ENCODE peak calls at places on chromosomes 2 and 18, in nine cellular contexts. One of them, this sample, is unnamed.
A peak's percentile ranks its signal among the peaks of the same experiment; 100 is the strongest.

GRCh38 chr18:48918156-48918555 is 32.6 kb downstream of the SMAD7 start:
- DNase-seq in dorsolateral prefrontal cortex: no peak
- DNase-seq in fibroblast of villous mesenchyme: no peak
- DNase-seq in A549: no peak
- DNase-seq in pons: no peak
- DNase-seq in heart right ventricle: no peak
- DNase-seq in HTR-8/SVneo: no peak
- DNase-seq in amniotic stem cell: no peak
- DNase-seq in AG04449: no peak
- DNase-seq in this sample: no peak

GRCh38 chr2:232748038-232748437 is 28.3 kb downstream of the KCNJ13 start:
- DNase-seq in dorsolateral prefrontal cortex: no peak
- DNase-seq in fibroblast of villous mesenchyme: no peak
- DNase-seq in A549: no peak
- DNase-seq in pons: no peak
- DNase-seq in heart right ventricle: no peak
- DNase-seq in HTR-8/SVneo: no peak
- DNase-seq in amniotic stem cell: no peak
- DNase-seq in AG04449: no peak
- DNase-seq in this sample: no peak

GRCh38 chr18:54852780-54853675 is 24.8 kb downstream of the RAB27B start:
- DNase-seq in dorsolateral prefrontal cortex: no peak
- DNase-seq in fibroblast of villous mesenchyme: peak; percentile 51
- DNase-seq in A549: no peak
- DNase-seq in pons: no peak
- DNase-seq in heart right ventricle: no peak
- DNase-seq in HTR-8/SVneo: no peak
- DNase-seq in amniotic stem cell: no peak
- DNase-seq in AG04449: no peak
- DNase-seq in this sample: no peak

GRCh38 chr2:196798980-196799379 is 503 bp downstream of the GTF3C3 start:
- DNase-seq in dorsolateral prefrontal cortex: no peak
- DNase-seq in fibroblast of villous mesenchyme: peak; percentile 27
- DNase-seq in A549: peak; percentile 2
- DNase-seq in pons: no peak
- DNase-seq in heart right ventricle: no peak
- DNase-seq in HTR-8/SVneo: no peak
- DNase-seq in amniotic stem cell: no peak
- DNase-seq in AG04449: no peak
- DNase-seq in this sample: no peak

GRCh38 chr2:192314800-192315481 is 120.2 kb upstream of the TMEFF2 start:
- DNase-seq in dorsolateral prefrontal cortex: no peak
- DNase-seq in fibroblast of villous mesenchyme: no peak
- DNase-seq in A549: no peak
- DNase-seq in pons: no peak
- DNase-seq in heart right ventricle: no peak
- DNase-seq in HTR-8/SVneo: no peak
- DNase-seq in amniotic stem cell: no peak
- DNase-seq in AG04449: no peak
- DNase-seq in this sample: no peak

GRCh38 chr2:10166489-10167295 is 44.2 kb downstream of the RRM2 start:
- DNase-seq in dorsolateral prefrontal cortex: no peak
- DNase-seq in fibroblast of villous mesenchyme: no peak
- DNase-seq in A549: no peak
- DNase-seq in pons: no peak
- DNase-seq in heart right ventricle: no peak
- DNase-seq in HTR-8/SVneo: no peak
- DNase-seq in amniotic stem cell: no peak
- DNase-seq in AG04449: no peak
- DNase-seq in this sample: no peak

GRCh38 chr18:52312321-52312720 is 27.7 kb upstream of the DCC start:
- DNase-seq in dorsolateral prefrontal cortex: no peak
- DNase-seq in fibroblast of villous mesenchyme: no peak
- DNase-seq in A549: no peak
- DNase-seq in pons: peak; percentile 1
- DNase-seq in heart right ventricle: no peak
- DNase-seq in HTR-8/SVneo: no peak
- DNase-seq in amniotic stem cell: no peak
- DNase-seq in AG04449: no peak
- DNase-seq in this sample: no peak

GRCh38 chr18:5943514-5943913 is 48.2 kb upstream of the TMEM200C start:
- DNase-seq in dorsolateral prefrontal cortex: no peak
- DNase-seq in fibroblast of villous mesenchyme: no peak
- DNase-seq in A549: no peak
- DNase-seq in pons: peak; percentile 20
- DNase-seq in heart right ventricle: peak; percentile 31
- DNase-seq in HTR-8/SVneo: no peak
- DNase-seq in amniotic stem cell: no peak
- DNase-seq in AG04449: no peak
- DNase-seq in this sample: no peak

GRCh38 chr2:197358927-197359326 is 48.3 kb upstream of the ANKRD44 start:
- DNase-seq in dorsolateral prefrontal cortex: no peak
- DNase-seq in fibroblast of villous mesenchyme: no peak
- DNase-seq in A549: no peak
- DNase-seq in pons: no peak
- DNase-seq in heart right ventricle: no peak
- DNase-seq in HTR-8/SVneo: no peak
- DNase-seq in amniotic stem cell: no peak
- DNase-seq in AG04449: no peak
- DNase-seq in this sample: no peak

This sample was measured in caudate nucleus.